ENCODE peak calls at places on chromosomes 11 and 22, in nine cellular contexts. J, N, I, O, D, C, E, B and Y are unnamed samples.

GRCh38 chr22:47124946-47125345 is 362.5 kb downstream of the TBC1D22A start:
- DNase-seq in O (no peak), B (no peak), E (no peak), N (no peak), C (no peak), J (no peak), I (no peak), D (no peak), Y (no peak)

GRCh38 chr11:11980841-11981308 is 27.6 kb downstream of the DKK3 start:
- DNase-seq in E (no peak), N (no peak), C (peak; percentile 55), J (no peak), I (no peak), O (no peak), D (no peak), B (no peak), Y (no peak)

GRCh38 chr11:74487875-74488274 is 5.6 kb downstream of the LIPT2 start:
- DNase-seq in B (peak; percentile 27), E (no peak), I (peak; percentile 51), N (no peak), D (peak; percentile 55), O (no peak), J (no peak), C (no peak), Y (no peak)

GRCh38 chr11:100687032-100687629 is at the start of gene ARHGAP42:
- DNase-seq in O (no peak), J (no peak), E (peak; percentile 36), N (peak; percentile 72), B (peak; percentile 52), C (peak; percentile 48), I (peak; percentile 74), D (no peak), Y (no peak)

GRCh38 chr11:10454506-10454901 is 560 bp upstream of the AMPD3 start:
- DNase-seq in O (no peak), J (no peak), D (no peak), I (no peak), N (no peak), E (no peak), C (no peak), B (no peak), Y (no peak)

GRCh38 chr11:62137276-62137861 is 13.6 kb downstream of the INCENP start:
- DNase-seq in D (no peak), N (no peak), E (no peak), C (no peak), I (no peak), B (no peak), O (no peak), J (no peak), Y (no peak)

GRCh38 chr11:50169634-50170033 is 137.0 kb downstream of the OR4C45 start:
- DNase-seq in I (no peak), B (no peak), E (no peak), J (no peak), O (no peak), D (no peak), C (no peak), N (no peak), Y (no peak)

GRCh38 chr22:28410050-28410816 is 269.4 kb downstream of the TTC28 start:
- DNase-seq in J (no peak), N (no peak), C (peak; percentile 71), O (no peak), E (no peak), D (no peak), B (no peak), I (no peak), Y (no peak)

GRCh38 chr11:33753304-33753703 is 17.1 kb upstream of the CD59 start:
- DNase-seq in C (peak; percentile 88), E (no peak), N (no peak), B (no peak), J (no peak), D (peak; percentile 73), O (no peak), I (no peak), Y (peak; percentile 58)

GRCh38 chr11:122706689-122707088 is 51.2 kb downstream of the UBASH3B start:
- DNase-seq in B (peak; percentile 57), E (no peak), J (no peak), O (peak; percentile 59), D (no peak), C (peak; percentile 87), I (no peak), N (no peak), Y (peak; percentile 74)

GRCh38 chr11:9722893-9723292 is 59.0 kb downstream of the SWAP70 start:
- DNase-seq in D (no peak), J (no peak), C (no peak), B (no peak), N (no peak), E (no peak), O (no peak), I (no peak), Y (no peak)

GRCh38 chr11:111417011-111417765 is 38.1 kb upstream of the POU2AF1 start:
- DNase-seq in I (no peak), D (peak; percentile 100), C (peak; percentile 73), J (no peak), N (no peak), B (no peak), E (no peak), O (no peak), Y (no peak)

GRCh38 chr22:17866127-17866526 is 91.9 kb upstream of the BID start:
- DNase-seq in O (no peak), J (no peak), C (no peak), N (no peak), E (peak; percentile 19), I (no peak), D (no peak), B (no peak), Y (no peak)

GRCh38 chr11:57566035-57566504 is 1.4 kb downstream of the UBE2L6 start:
- DNase-seq in O (no peak), J (no peak), E (no peak), N (no peak), I (no peak), C (peak; percentile 63), D (peak; percentile 74), B (no peak), Y (no peak)

GRCh38 chr11:94800394-94800793 is 32.2 kb downstream of the AMOTL1 start:
- DNase-seq in C (no peak), N (no peak), B (no peak), I (no peak), D (no peak), O (no peak), E (no peak), J (no peak), Y (no peak)

GRCh38 chr22:43493297-43493696 is 81.5 kb downstream of the MPPED1 start:
- DNase-seq in D (no peak), B (no peak), I (no peak), C (no peak), J (no peak), E (no peak), O (no peak), N (no peak), Y (no peak)

GRCh38 chr22:22371031-22371541 is 126.5 kb downstream of the VPREB1 start:
- DNase-seq in D (peak; percentile 78), I (no peak), O (no peak), E (no peak), B (no peak), C (no peak), N (peak; percentile 59), J (no peak), Y (no peak)

GRCh38 chr22:19143967-19144400 is 467 bp downstream of the ESS2 start:
- DNase-seq in C (peak; percentile 18), I (no peak), O (no peak), D (peak; percentile 71), E (no peak), B (no peak), J (no peak), N (no peak), Y (no peak)

GRCh38 chr11:73977856-73978519 is 4.7 kb downstream of the UCP2 start:
- DNase-seq in D (no peak), N (no peak), I (no peak), C (no peak), E (no peak), J (no peak), O (no peak), B (no peak), Y (no peak)

GRCh38 chr11:126115820-126116319 is 53.2 kb upstream of the CDON start:
- DNase-seq in E (peak; percentile 43), C (peak; percentile 95), D (no peak), B (no peak), N (peak; percentile 60), I (peak; percentile 82), O (peak; percentile 41), J (peak; percentile 8), Y (no peak)
- H3K4me3 ChIP-seq in E (no peak overlapping the region), C (no peak overlapping the region), D (no peak overlapping the region), B (no peak overlapping the region), N (peak overlapping the region; percentile 27), I (no peak overlapping the region), O (no peak overlapping the region), J (peak overlapping the region; percentile 27), Y (no peak overlapping the region)

GRCh38 chr22:41383085-41383484 is 1.3 kb downstream of the TEF start:
- DNase-seq in D (no peak), I (no peak), N (no peak), B (no peak), O (no peak), E (no peak), J (no peak), C (no peak), Y (no peak)
- H3K4me3 ChIP-seq in D (peak overlapping the region; percentile 92), I (no peak overlapping the region), N (peak overlapping the region; percentile 95), B (no peak overlapping the region), O (peak overlapping the region; percentile 79), E (peak overlapping the region; percentile 85), J (peak overlapping the region; percentile 66), C (peak overlapping the region; percentile 64), Y (peak overlapping the region; percentile 65)

GRCh38 chr11:43282607-43283440 is 29.0 kb upstream of the API5 start:
- DNase-seq in O (no peak), B (peak; percentile 15), N (peak; percentile 25), J (peak; percentile 10), D (peak; percentile 83), C (peak; percentile 16), I (peak; percentile 40), E (no peak), Y (no peak)
- H3K4me3 ChIP-seq in O (no peak overlapping the region), B (no peak overlapping the region), N (no peak overlapping the region), J (peak overlapping the region; percentile 21), D (no peak overlapping the region), C (no peak overlapping the region), I (no peak overlapping the region), E (no peak overlapping the region), Y (no peak overlapping the region)

DNA sequence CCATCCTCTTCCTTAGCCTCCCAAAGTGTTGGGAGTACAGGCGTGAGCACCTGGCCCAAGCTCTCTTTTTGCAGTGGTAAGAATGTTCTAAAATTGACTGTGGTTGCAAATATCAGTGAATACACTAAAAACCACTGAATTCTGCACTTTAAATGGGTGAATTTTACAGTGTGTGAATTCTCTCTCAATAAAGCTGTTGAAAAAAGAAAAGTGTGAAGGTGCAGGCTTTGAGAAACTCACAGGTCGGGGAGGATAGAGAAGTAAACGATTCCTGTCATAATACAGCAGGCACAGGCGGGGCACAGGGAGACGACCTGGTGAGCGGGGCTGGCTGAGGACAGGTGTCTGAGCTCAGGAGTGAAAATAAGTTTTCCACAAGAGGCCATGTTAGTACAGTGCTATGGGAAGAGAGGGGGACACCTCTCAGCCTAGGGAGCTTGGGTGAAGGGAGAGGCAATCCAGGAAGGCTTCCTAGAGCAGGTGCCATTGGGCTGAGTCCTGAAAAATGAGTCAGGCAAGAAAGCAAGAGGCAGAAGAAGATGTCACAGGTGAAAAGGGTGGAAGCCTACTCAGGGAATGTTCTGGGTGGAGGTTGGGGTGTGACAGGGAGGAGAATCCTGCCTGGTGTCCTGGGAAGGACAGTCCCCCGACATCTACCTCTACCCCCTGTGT is 26.1 kb downstream of the LIF start:
- DNase-seq in C (no peak), D (no peak), J (no peak), N (no peak), I (no peak), O (no peak), B (no peak), E (no peak), Y (no peak)
- H3K4me3 ChIP-seq in C (no peak overlapping the region), D (no peak overlapping the region), J (no peak overlapping the region), N (no peak overlapping the region), I (no peak overlapping the region), O (no peak overlapping the region), B (no peak overlapping the region), E (no peak overlapping the region), Y (no peak overlapping the region)